ENCODE peak calls at places on chromosomes 11 and 22, in ten cellular contexts. P is OCI-LY7, N is astrocyte of the spinal cord, V is brain microvascular endothelial cell, J is hepatocyte, D is AG10803, Z is MM.1S, S is Peyer's patch, W is HL-60, L is left lung. Y is an unnamed sample.

GRCh38 chr11:11895672-11896071 is 53.9 kb downstream of the USP47 start:
- DNase-seq in D (peak), S (no peak), W (no peak), Z (no peak), J (no peak), N (no peak), P (no peak), L (no peak), V (no peak), Y (no peak)

GRCh38 chr11:85866137-85866827 is 11.1 kb downstream of the CCDC83 start:
- DNase-seq in L (no peak), P (no peak), N (no peak), V (no peak), W (no peak), D (no peak), J (no peak), Z (no peak), S (no peak), Y (no peak)

GRCh38 chr11:78586452-78587046 is 11.9 kb upstream of the NARS2 start:
- DNase-seq in S (no peak), W (no peak), Z (peak), D (no peak), L (no peak), P (peak), V (no peak), N (no peak), J (no peak), Y (no peak)

GRCh38 chr11:68825603-68826002 is 16.1 kb downstream of the CPT1A start:
- DNase-seq in W (peak), V (no peak), P (peak), J (peak), N (no peak), D (no peak), Z (peak), S (peak), L (peak), Y (no peak)

GRCh38 chr11:113202431-113202830 is 112.0 kb upstream of the TTC12 start:
- DNase-seq in D (no peak), W (no peak), S (no peak), L (no peak), N (no peak), Z (no peak), J (no peak), V (no peak), P (no peak), Y (no peak)

GRCh38 chr11:7574491-7575129 is 60.8 kb downstream of the PPFIBP2 start:
- DNase-seq in P (no peak), V (no peak), S (no peak), N (no peak), W (no peak), L (no peak), Z (no peak), J (no peak), D (no peak), Y (no peak)

GRCh38 chr11:35582033-35582432 is 36.2 kb upstream of the FJX1 start:
- DNase-seq in J (no peak), L (no peak), D (no peak), W (no peak), V (no peak), N (no peak), P (no peak), S (no peak), Z (no peak), Y (no peak)

GRCh38 chr11:108246309-108246708 is 23.4 kb downstream of the ATM start:
- DNase-seq in S (no peak), V (no peak), J (no peak), P (no peak), D (no peak), N (no peak), W (no peak), L (no peak), Z (no peak), Y (no peak)

GRCh38 chr22:43892183-43892894 is 526 bp upstream of the PNPLA5 start:
- DNase-seq in Z (no peak), P (no peak), N (no peak), L (no peak), J (no peak), W (no peak), S (no peak), V (no peak), D (no peak), Y (no peak)

GRCh38 chr11:19432370-19433163 is 191.8 kb upstream of the E2F8 start:
- DNase-seq in S (no peak), N (peak), W (no peak), V (peak), Z (peak), L (no peak), D (peak), P (peak), J (no peak), Y (peak)
- H3K4me3 ChIP-seq in S (no peak), N (no peak), W (no peak), V (no peak), Z (peak), L (no peak), D (no peak), P (peak), J (no peak), Y (peak)

DNA sequence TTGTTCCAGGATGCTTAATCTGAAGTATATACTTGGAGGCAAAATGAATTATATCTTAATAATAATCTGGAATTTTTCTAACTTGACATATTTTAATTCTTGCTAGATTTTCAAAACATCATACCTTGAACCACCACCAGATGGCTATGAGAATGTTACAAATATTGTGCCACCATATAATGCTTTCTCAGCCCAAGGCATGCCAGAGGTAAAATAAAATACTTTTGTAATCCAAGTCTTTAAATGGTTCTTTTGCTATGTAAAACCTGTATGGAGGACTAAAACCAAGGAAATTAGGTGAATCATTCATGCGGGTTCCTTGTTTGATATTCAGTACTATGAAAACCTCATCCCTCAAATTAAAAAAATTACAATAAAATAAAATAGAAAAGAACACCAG is 14.4 kb downstream of the NAALAD2 start:
- DNase-seq in P (no peak), W (no peak), V (no peak), J (no peak), D (no peak), N (no peak), L (no peak), S (no peak), Z (no peak), Y (no peak)
- TF ChIP-seq CTCF in P (peak), W (no peak), V (peak), J (no peak), D (no peak), N (peak), L (no peak), S (no peak), Z (peak), Y (no peak)

DNA sequence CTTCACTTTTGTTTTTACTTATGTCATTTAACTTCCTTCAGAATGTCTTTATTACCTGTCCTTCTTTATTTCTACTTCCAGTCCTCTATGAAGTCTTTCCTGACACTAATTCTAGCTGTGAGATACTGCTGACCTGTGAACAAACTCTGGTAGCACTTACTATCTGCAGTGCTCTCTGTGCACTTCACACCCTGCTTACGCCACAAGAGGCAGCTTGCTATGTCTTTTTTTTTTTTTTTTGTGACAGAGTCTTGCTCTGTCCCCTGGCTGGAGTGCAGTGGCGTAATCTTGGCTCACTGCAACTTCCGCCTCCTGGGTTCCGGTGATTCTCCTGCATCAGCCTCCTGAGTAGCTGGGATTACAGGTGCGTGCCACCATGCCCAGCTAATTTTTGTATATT is 10.7 kb downstream of the STIM1 start:
- DNase-seq in J (no peak), W (peak), N (no peak), P (peak), S (no peak), Z (no peak), D (peak), V (peak), L (peak), Y (no peak)
- H3K4me3 ChIP-seq in J (no peak), W (no peak), N (no peak), P (peak), S (no peak), Z (no peak), D (no peak), V (no peak), L (no peak), Y (no peak)

DNA sequence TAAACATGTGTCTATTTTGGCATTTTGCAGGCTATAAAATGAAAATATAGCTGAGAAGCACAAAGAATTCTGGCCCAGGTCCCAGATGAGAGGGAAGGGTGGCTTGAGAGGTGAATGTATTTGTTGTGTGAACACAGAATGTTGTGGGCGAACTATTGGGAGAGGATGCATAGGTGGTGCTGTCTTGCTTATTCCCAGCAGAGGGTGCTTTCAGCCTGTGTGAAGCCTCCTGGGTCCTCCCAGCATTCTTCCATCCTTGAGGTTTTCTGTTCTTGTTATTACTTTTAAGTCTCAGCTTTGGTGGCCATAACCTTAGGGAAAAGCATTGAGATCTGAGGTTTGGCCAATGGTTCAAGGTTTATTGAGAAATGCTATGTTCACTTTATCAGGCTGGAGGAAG is 108.7 kb upstream of the SNX19 start:
- DNase-seq in N (peak), J (peak), P (peak), V (peak), Z (no peak), S (no peak), L (no peak), W (no peak), D (peak), Y (no peak)
- TF ChIP-seq CTCF in N (peak), J (peak), P (peak), V (peak), Z (no peak), S (no peak), L (no peak), W (no peak), D (peak), Y (peak)

GRCh38 chr22:41681616-41682015 is 7.1 kb downstream of the SNU13 start:
- DNase-seq in W (no peak), D (no peak), N (no peak), V (peak), J (no peak), S (no peak), Z (no peak), P (peak), L (no peak), Y (no peak)
- H3K4me3 ChIP-seq in W (peak), D (peak), N (peak), V (peak), J (peak), S (peak), Z (peak), P (peak), L (peak), Y (peak)

GRCh38 chr11:47399860-47400812 is 8.3 kb upstream of the SLC39A13 start:
- DNase-seq in J (peak), P (peak), S (peak), W (peak), L (no peak), N (no peak), Z (peak), D (no peak), V (no peak), Y (peak)
- TF ChIP-seq CTCF in J (no peak), P (no peak), S (no peak), W (no peak), L (no peak), N (no peak), Z (no peak), D (no peak), V (no peak), Y (no peak)

GRCh38 chr11:76919467-76919866 is 58.7 kb downstream of the ACER3 start:
- DNase-seq in L (no peak), J (no peak), W (no peak), P (no peak), V (no peak), N (no peak), Z (no peak), D (no peak), S (no peak), Y (no peak)

GRCh38 chr11:76919887-76920746 is 59.4 kb downstream of the ACER3 start:
- DNase-seq in Z (peak), J (peak), S (peak), N (peak), P (peak), W (peak), L (peak), D (peak), V (peak), Y (peak)

GRCh38 chr11:76916712-76917111 is 56.0 kb downstream of the ACER3 start:
- DNase-seq in V (no peak), N (no peak), W (no peak), L (no peak), D (no peak), P (no peak), S (no peak), Z (no peak), J (peak), Y (no peak)

DNA sequence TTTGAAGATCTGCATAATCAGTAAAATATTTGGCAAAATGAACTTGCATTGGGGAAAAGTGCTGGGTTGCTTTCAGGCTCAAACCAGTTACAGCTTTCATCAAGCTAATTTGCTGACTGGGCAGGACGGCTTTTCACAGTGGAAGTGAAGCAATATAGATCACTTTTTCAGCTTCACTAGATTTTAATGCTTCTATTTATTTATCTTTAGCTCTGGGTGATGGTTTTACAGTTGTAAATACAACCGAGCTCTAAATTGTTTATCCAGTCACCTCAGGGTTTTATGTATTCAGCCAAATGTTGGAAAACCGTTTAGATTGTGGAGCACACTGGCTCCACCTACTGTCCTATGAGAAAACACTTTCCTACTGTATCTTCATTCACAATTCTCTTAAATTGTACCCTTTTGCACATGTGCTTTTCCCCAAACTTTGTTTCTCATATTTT is 58.2 kb downstream of the ACER3 start:
- DNase-seq in W (peak), L (no peak), D (peak), V (peak), S (no peak), J (peak), P (peak), Z (peak), N (peak), Y (peak)
- H3K4me3 ChIP-seq in W (no peak), L (peak), D (peak), V (no peak), S (no peak), J (no peak), P (no peak), Z (no peak), N (no peak), Y (no peak)

GRCh38 chr22:49108636-49109315 is 718.9 kb downstream of the BRD1 start:
- DNase-seq in P (no peak), S (no peak), L (no peak), J (no peak), N (no peak), W (no peak), V (no peak), Z (no peak), D (no peak), Y (no peak)

GRCh38 chr22:49112176-49112575 is 715.5 kb downstream of the BRD1 start:
- DNase-seq in V (no peak), W (no peak), N (no peak), D (no peak), L (no peak), P (no peak), J (no peak), Z (no peak), S (no peak), Y (no peak)

GRCh38 chr22:49113758-49114157 is 713.9 kb downstream of the BRD1 start:
- DNase-seq in V (no peak), J (no peak), P (no peak), N (no peak), Z (no peak), S (no peak), L (no peak), D (no peak), W (no peak), Y (no peak)

GRCh38 chr22:49112661-49113626 is 714.7 kb downstream of the BRD1 start:
- DNase-seq in S (no peak), P (no peak), N (no peak), J (no peak), D (no peak), Z (no peak), L (peak), W (no peak), V (no peak), Y (no peak)

GRCh38 chr22:49111085-49111484 is 716.6 kb downstream of the BRD1 start:
- DNase-seq in J (no peak), D (no peak), V (no peak), L (no peak), Z (no peak), N (no peak), P (no peak), W (no peak), S (no peak), Y (no peak)
- TF ChIP-seq CTCF in J (no peak), D (no peak), V (no peak), L (no peak), Z (no peak), N (no peak), P (no peak), W (no peak), S (no peak), Y (no peak)

DNA sequence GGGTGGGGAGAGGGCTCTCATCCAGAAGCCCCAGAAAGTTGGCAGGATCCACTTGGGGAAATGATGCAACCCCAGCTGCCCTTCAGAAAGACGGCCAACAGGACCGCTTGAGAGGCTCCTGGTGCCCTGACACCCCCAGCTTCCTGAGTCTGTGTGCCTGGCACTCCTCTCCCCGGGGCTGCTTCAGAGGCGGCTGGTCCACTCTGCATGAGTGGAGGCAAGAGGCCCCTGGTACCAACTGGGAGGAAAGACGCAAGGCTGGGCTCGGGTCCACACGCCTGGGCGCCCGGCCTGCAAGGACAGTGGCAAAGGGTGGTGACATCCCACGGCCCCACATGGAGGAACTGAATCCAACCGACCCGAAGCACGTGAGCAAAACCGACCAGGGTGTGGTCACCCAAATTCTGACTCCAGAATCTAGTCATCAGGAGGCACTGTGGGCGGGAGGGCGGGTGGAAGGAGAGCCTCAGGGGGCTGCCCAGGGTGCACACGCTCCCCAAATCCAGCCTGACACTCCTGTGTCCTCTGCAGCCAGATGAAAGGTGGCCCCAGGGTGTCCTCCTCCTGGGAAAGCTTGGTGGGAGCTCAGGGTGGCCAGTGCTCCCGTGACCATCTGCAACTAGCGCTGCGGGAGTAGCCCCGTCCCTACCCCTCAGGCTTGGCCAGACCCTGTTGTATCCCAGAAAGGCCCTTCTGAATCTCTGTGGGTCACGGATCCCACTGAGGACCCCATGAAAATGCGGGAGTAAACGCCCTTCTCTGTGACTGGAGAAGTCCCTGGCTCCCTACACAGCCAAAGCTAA is 3.7 kb downstream of the RNH1 start:
- DNase-seq in P (no peak), W (peak), D (peak), V (no peak), J (peak), N (peak), L (peak), Z (no peak), S (peak), Y (peak)
- H3K4me3 ChIP-seq in P (no peak), W (peak), D (peak), V (peak), J (no peak), N (peak), L (peak), Z (no peak), S (peak), Y (peak)

DNA sequence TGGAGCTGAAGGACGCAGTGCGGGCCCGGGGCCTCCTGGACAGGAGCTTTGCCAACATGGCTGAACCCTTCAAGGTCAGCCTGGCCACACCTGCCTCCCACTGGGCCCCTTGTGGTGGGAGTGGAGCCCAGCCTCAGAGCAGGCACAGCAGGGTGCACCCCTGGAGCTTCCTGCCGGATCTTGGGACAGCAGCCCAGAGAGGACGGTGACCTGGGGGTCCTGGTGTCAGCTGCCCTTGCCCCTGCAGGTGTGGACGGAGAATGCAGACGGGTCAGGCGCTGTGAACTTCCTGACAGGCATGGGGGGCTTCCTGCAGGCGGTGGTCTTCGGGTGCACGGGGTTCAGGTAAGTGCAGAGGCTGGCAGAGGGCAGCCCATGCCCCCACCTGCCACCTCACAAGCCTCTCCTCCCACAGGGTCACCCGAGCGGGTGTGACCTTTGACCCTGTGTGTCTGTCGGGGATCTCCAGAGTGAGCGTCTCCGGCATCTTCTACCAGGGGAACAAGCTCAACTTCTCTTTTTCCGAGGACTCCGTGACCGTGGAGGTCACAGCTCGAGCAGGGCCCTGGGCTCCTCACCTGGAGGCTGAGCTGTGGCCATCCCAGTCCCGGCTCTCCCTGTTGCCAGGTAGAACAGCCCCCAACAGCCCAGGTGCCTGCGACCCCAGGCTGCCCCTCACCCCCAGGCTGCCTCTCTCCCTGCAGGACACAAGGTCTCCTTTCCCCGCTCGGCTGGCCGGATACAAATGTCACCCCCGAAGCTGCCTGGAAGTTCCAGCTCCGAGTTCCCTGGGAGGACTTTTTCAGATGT is 5.1 kb downstream of the PGGHG start:
- DNase-seq in N (no peak), L (no peak), P (no peak), J (no peak), V (no peak), W (no peak), D (no peak), S (peak), Z (no peak), Y (no peak)
- TF ChIP-seq CTCF in N (no peak), L (no peak), P (no peak), J (no peak), V (no peak), W (no peak), D (no peak), S (no peak), Z (no peak), Y (no peak)

Y was measured in GM06990.